ENCODE peak calls at places on chromosomes 4 and X, in ten cellular contexts. Z is GM23338; I is left lung; L is NCI-H2171 treated with DMSO at 0.1 percent for 48 hours; N is iris pigment epithelial cell; P is DMS 273 treated with DMSO at 0.1 percent for 48 hours; S is Right ventricle myocardium superior; W is amygdala; C is AG08396; U is stimulated activated CD8-positive, alpha-beta memory T cell treated with anti-CD3 and anti-CD28 coated beads, Interleukin-7, amount 100 ng/mL, for 48 hours. Y is an unnamed sample.

GRCh38 chr4:65999518-65999871 is 329.2 kb upstream of the EPHA5 start:
- DNase-seq in S (no peak), I (no peak), Z (no peak), C (no peak), N (no peak), P (no peak), U (no peak), W (no peak), L (no peak), Y (no peak)

GRCh38 chr4:128285085-128286023 is 2.3 kb downstream of the PGRMC2 start:
- DNase-seq in Z (no peak), N (peak; percentile 59), S (no peak), P (no peak), L (peak; percentile 9), W (no peak), C (peak; percentile 26), I (no peak), U (no peak), Y (no peak)

GRCh38 chrX:38941675-38942074 is 140.4 kb downstream of the MID1IP1 start:
- DNase-seq in C (no peak), P (no peak), L (no peak), N (no peak), W (no peak), U (no peak), I (no peak), Z (no peak), S (no peak), Y (no peak)

GRCh38 chrX:68433155-68433980 is at the start of gene OPHN1:
- DNase-seq in U (no peak), L (peak; percentile 66), S (peak; percentile 86), P (no peak), W (peak; percentile 38), Z (peak; percentile 89), I (peak; percentile 88), N (peak; percentile 76), C (peak; percentile 64), Y (peak; percentile 80)

GRCh38 chrX:154599531-154599930 is 14.6 kb downstream of the CTAG1A start:
- DNase-seq in Z (no peak), C (no peak), W (no peak), S (no peak), L (no peak), P (no peak), N (no peak), U (no peak), I (no peak), Y (no peak)

GRCh38 chr4:53067125-53067802 is 205.1 kb downstream of the RASL11B start:
- DNase-seq in S (no peak), L (no peak), U (no peak), P (no peak), Z (no peak), C (no peak), N (no peak), I (no peak), W (no peak), Y (no peak)

GRCh38 chr4:93983133-93983532 is 154.6 kb downstream of the ATOH1 start:
- DNase-seq in W (no peak), C (no peak), Z (no peak), U (no peak), S (no peak), I (no peak), P (no peak), N (no peak), L (no peak), Y (no peak)

GRCh38 chr4:29948451-29948850 is 771.7 kb upstream of the PCDH7 start:
- DNase-seq in S (no peak), N (no peak), I (no peak), W (no peak), Z (no peak), C (no peak), P (no peak), L (no peak), U (no peak), Y (no peak)

GRCh38 chrX:153304988-153305736 is 16.4 kb downstream of the PNMA6F start:
- DNase-seq in C (no peak), N (no peak), U (no peak), W (no peak), Z (no peak), S (no peak), L (no peak), I (no peak), P (no peak), Y (no peak)

GRCh38 chr4:7807351-7807921 is 132.2 kb downstream of the AFAP1 start:
- DNase-seq in Z (no peak), W (no peak), N (no peak), L (no peak), U (no peak), S (peak; percentile 57), I (no peak), P (no peak), C (no peak), Y (peak; percentile 59)

GRCh38 chrX:151701071-151701470 is 5.8 kb downstream of the PRRG3 start:
- DNase-seq in C (no peak), Z (no peak), P (no peak), N (no peak), U (no peak), L (no peak), W (no peak), S (no peak), I (no peak), Y (no peak)